ENCODE peak calls at places on chromosome 22, in five cellular contexts. J is left ventricle myocardium inferior, Y is lower lobe of right lung, C is WERI-Rb-1, F is neuronal stem cell. E is an unnamed sample. For H3K36me3 and H3K9me3, the result is how much of the 10 kb centered on the place peaks cover.

GRCh38 chr22:20136603-20136873 is 4.9 kb downstream of the ZDHHC8 start:
- DNase-seq in J (no peak), Y (no peak), C (no peak), F (no peak), E (no peak)

GRCh38 chr22:23859201-23859600 is 1.5 kb downstream of the SLC2A11 start:
- DNase-seq in J (no peak), Y (no peak), C (no peak), F (no peak), E (no peak)

GRCh38 chr22:31148953-31149627 is 8.8 kb upstream of the PLA2G3 start:
- DNase-seq in J (peak), Y (peak), C (peak), F (peak), E (peak)

GRCh38 chr22:40939202-40939601 is 12.0 kb upstream of the RBX1 start:
- DNase-seq in J (no peak), Y (no peak), C (no peak), F (no peak), E (no peak)

GRCh38 chr22:39279170-39279850 is 34.5 kb upstream of the PDGFB start:
- DNase-seq in J (no peak), Y (no peak), C (no peak), F (no peak), E (no peak)

GRCh38 chr22:39534591-39535301 is 2.2 kb upstream of the RPS19BP1 start:
- DNase-seq in J (peak), Y (peak), C (peak), F (peak), E (peak)

GRCh38 chr22:35921777-35922176 is 106.8 kb downstream of the RBFOX2 start:
- DNase-seq in J (no peak), Y (no peak), C (peak), F (peak), E (peak)

GRCh38 chr22:38867496-38868285 is 4.3 kb downstream of the CBX6 start:
- DNase-seq in J (no peak), Y (peak), C (no peak), F (no peak), E (no peak)

GRCh38 chr22:25942126-25942988 is 200.4 kb downstream of the MYO18B start:
- DNase-seq in J (no peak), Y (no peak), C (peak), F (no peak), E (no peak)

GRCh38 chr22:36153756-36154155 is 6.8 kb downstream of the APOL3 start:
- DNase-seq in J (no peak), Y (no peak), C (no peak), F (no peak), E (no peak)

GRCh38 chr22:22058649-22059475 is 76.3 kb upstream of the TOP3B start:
- DNase-seq in J (no peak), Y (no peak), C (no peak), F (no peak), E (no peak)

GRCh38 chr22:35102663-35103062 is 36.7 kb downstream of the ISX start:
- DNase-seq in J (no peak), Y (peak), C (no peak), F (no peak), E (no peak)

GRCh38 chr22:24514241-24515024 is 19.3 kb downstream of the UPB1 start:
- DNase-seq in J (no peak), Y (no peak), C (peak), F (no peak), E (no peak)

GRCh38 chr22:21928048-21928447 is 24.6 kb downstream of the PPM1F start:
- DNase-seq in J (no peak), Y (no peak), C (no peak), F (no peak), E (no peak)

GRCh38 chr22:27461470-27461869 is 340.1 kb downstream of the MN1 start:
- DNase-seq in J (no peak), Y (no peak), C (no peak), F (peak), E (peak)

GRCh38 chr22:27196483-27196882 is 539.1 kb downstream of the MIAT start:
- DNase-seq in J (no peak), Y (no peak), C (no peak), F (no peak), E (no peak)

GRCh38 chr22:20905415-20906386 is 11.5 kb upstream of the CRKL start:
- DNase-seq in J (no peak), Y (no peak), C (no peak), F (no peak), E (no peak)

GRCh38 chr22:19107730-19108074 is 14.5 kb downstream of the DGCR2 start:
- DNase-seq in J (no peak), Y (no peak), C (no peak), F (no peak), E (no peak)

GRCh38 chr22:20740222-20740951 is 33.5 kb upstream of the SERPIND1 start:
- DNase-seq in J (no peak), Y (no peak), C (no peak), F (no peak), E (no peak)

GRCh38 chr22:32318361-32318760 is 39.3 kb upstream of the RFPL3 start:
- DNase-seq in J (no peak), Y (no peak), C (no peak), F (no peak), E (no peak)

GRCh38 chr22:24803064-24803542 is 2.9 kb upstream of the SGSM1 start:
- DNase-seq in J (peak), Y (no peak), C (peak), F (peak), E (peak)

GRCh38 chr22:39242809-39243442 is 1.9 kb downstream of the PDGFB start:
- DNase-seq in J (no peak), Y (no peak), C (peak), F (no peak), E (no peak)

GRCh38 chr22:33240901-33241300 is 182.7 kb upstream of the SYN3 start:
- DNase-seq in J (no peak), Y (no peak), C (no peak), F (no peak), E (no peak)

GRCh38 chr22:22802346-22802970 is 85.2 kb upstream of the IGLL5 start:
- DNase-seq in J (no peak), Y (no peak), C (no peak), F (no peak), E (peak)

GRCh38 chr22:21707677-21708076 is 27.9 kb downstream of the YPEL1 start:
- DNase-seq in J (no peak), Y (no peak), C (peak), F (no peak), E (no peak)

DNA sequence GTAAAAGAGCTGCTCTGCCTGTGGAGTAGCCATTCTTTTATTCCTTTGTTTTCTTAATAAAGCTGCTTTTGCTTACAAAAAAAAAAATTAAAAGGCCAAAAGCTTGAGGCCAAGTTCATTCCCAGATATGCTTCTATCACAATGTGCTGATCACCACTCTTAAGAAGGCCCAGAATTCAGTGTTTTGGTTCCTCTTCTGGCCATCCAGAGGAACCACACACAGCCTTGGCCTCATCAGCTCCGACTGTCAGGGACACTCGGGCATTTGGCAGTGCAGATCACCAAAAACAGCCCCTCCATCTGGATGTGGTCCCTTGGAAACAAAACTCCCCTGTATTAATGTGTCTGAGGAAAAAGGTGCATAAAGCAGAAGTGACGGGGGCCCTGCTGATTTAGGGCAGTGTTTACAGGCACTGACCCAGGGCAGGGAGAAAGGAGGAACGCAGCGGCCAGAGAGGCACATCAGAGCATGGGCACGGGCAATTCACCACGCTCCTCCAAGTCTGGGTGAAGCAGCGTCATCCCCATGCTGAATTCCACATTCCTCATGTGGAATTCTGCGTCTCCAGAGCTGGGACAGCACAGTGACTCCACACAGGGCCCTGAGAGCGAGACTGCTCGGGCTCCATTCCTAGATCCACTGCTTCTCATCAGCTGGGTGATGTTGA is 17.7 kb downstream of the POLDIP3 start:
- DNase-seq in J (no peak), Y (no peak), C (no peak), F (no peak), E (no peak)
- H3K36me3 ChIP-seq in J (half or more), Y (half or more), C (half or more), F (half or more), E (half or more)

GRCh38 chr22:48628891-48629559 is 1198.6 kb downstream of the BRD1 start:
- DNase-seq in J (no peak), Y (no peak), C (no peak), F (no peak), E (no peak)

GRCh38 chr22:48630848-48631247 is 1196.8 kb downstream of the BRD1 start:
- DNase-seq in J (no peak), Y (no peak), C (no peak), F (no peak), E (no peak)

GRCh38 chr22:48631288-48631687 is 1196.4 kb downstream of the BRD1 start:
- DNase-seq in J (no peak), Y (no peak), C (no peak), F (no peak), E (no peak)

GRCh38 chr22:48629631-48630443 is 1197.8 kb downstream of the BRD1 start:
- DNase-seq in J (no peak), Y (no peak), C (peak), F (no peak), E (no peak)

GRCh38 chr22:48630444-48630777 is 1197.3 kb downstream of the BRD1 start:
- DNase-seq in J (no peak), Y (no peak), C (no peak), F (no peak), E (no peak)
- H3K9me3 ChIP-seq in J (under half), Y (under half), C (under half), F (under half), E (under half)

GRCh38 chr22:45744442-45744841 is 72.8 kb downstream of the ATXN10 start:
- DNase-seq in J (no peak), Y (no peak), C (no peak), F (no peak), E (no peak)

GRCh38 chr22:45743687-45744086 is 72.1 kb downstream of the ATXN10 start:
- DNase-seq in J (no peak), Y (no peak), C (no peak), F (no peak), E (no peak)

GRCh38 chr22:45738206-45738605 is 66.6 kb downstream of the ATXN10 start:
- DNase-seq in J (no peak), Y (no peak), C (no peak), F (no peak), E (no peak)

GRCh38 chr22:45742866-45743450 is 71.3 kb downstream of the ATXN10 start:
- DNase-seq in J (no peak), Y (peak), C (no peak), F (no peak), E (peak)

GRCh38 chr22:45740236-45740635 is 68.6 kb downstream of the ATXN10 start:
- DNase-seq in J (no peak), Y (no peak), C (no peak), F (no peak), E (no peak)
- H3K36me3 ChIP-seq in J (half or more), Y (half or more), C (half or more), F (under half), E (under half)

DNA sequence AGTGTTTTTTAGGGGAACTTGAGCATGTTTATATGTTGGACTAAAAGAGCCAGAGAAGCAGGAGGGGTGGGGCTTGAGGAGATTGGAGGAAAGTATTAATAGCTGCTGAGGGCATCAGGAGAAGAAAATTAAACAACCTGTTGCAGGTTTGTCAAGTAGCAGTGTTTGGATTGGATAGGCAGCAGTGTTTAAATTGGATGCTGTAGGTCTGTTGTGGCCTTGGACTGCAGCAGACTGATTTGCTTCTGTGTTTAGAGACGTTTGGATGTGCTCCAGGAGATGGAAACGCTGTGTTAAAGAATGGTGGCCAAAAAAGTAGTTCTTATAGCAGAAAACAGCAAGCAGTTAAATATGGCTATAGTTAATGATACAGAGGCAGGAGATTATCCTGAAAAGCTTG is 5.7 kb downstream of the EIF3L start:
- DNase-seq in J (no peak), Y (no peak), C (no peak), F (no peak), E (no peak)
- H3K9me3 ChIP-seq in J (under half), Y (under half), C (under half), F (under half), E (under half)

GRCh38 chr22:29163808-29164207 is 41.9 kb upstream of the EMID1 start:
- DNase-seq in J (no peak), Y (no peak), C (no peak), F (no peak), E (no peak)
- H3K36me3 ChIP-seq in J (under half), Y (under half), C (under half), F (under half), E (under half)

GRCh38 chr22:47290706-47291430 is 528.4 kb downstream of the TBC1D22A start:
- DNase-seq in J (no peak), Y (no peak), C (peak), F (no peak), E (no peak)
- H3K9me3 ChIP-seq in J (under half), Y (under half), C (under half), F (under half), E (under half)

E was measured in HAP-1.